ENCODE peak calls at places on chromosomes 12 and 14, in four cellular contexts. Z is GM23338, T is body of pancreas, A is cardiac muscle cell. Y is an unnamed sample.

GRCh38 chr12:32502693-32503510 is 103.5 kb downstream of the FGD4 start:
- DNase-seq in Z (peak; percentile 43), T (peak; percentile 34), A (peak; percentile 91), Y (no peak)

GRCh38 chr14:92798811-92799210 is 4.7 kb downstream of the GOLGA5 start:
- DNase-seq in Z (no peak), T (no peak), A (no peak), Y (no peak)

GRCh38 chr12:88237954-88238353 is 95.8 kb downstream of the TMTC3 start:
- DNase-seq in Z (no peak), T (no peak), A (peak; percentile 44), Y (no peak)

GRCh38 chr12:88235183-88235833 is 93.2 kb downstream of the TMTC3 start:
- DNase-seq in Z (no peak), T (no peak), A (no peak), Y (no peak)

GRCh38 chr14:35362911-35363374 is 41.6 kb downstream of the NFKBIA start:
- DNase-seq in Z (no peak), T (no peak), A (peak; percentile 68), Y (no peak)

GRCh38 chr12:105205322-105206048 is 30.5 kb downstream of the APPL2 start:
- DNase-seq in Z (no peak), T (peak; percentile 74), A (no peak), Y (no peak)

GRCh38 chr14:56888274-56888673 is 78.0 kb upstream of the OTX2 start:
- DNase-seq in Z (peak; percentile 58), T (no peak), A (no peak), Y (no peak)

GRCh38 chr12:40031965-40032364 is 73.9 kb downstream of the SLC2A13 start:
- DNase-seq in Z (no peak), T (peak; percentile 28), A (no peak), Y (no peak)

GRCh38 chr12:39807043-39807442 is 187.4 kb upstream of the ABCD2 start:
- DNase-seq in Z (peak; percentile 77), T (no peak), A (peak; percentile 45), Y (no peak)

GRCh38 chr12:111838353-111838752 is 3.7 kb upstream of the MAPKAPK5 start:
- DNase-seq in Z (no peak), T (no peak), A (no peak), Y (no peak)

GRCh38 chr14:90557516-90557915 is 160.7 kb downstream of the CALM1 start:
- DNase-seq in Z (no peak), T (no peak), A (no peak), Y (no peak)

GRCh38 chr14:92880851-92881250 is 42.1 kb upstream of the CHGA start:
- DNase-seq in Z (peak; percentile 90), T (peak; percentile 53), A (peak; percentile 65), Y (no peak)

GRCh38 chr12:25372969-25373368 is 122.2 kb upstream of the KRAS start:
- DNase-seq in Z (no peak), T (no peak), A (no peak), Y (no peak)

GRCh38 chr14:96497586-96497985 is 4.6 kb upstream of the PAPOLA start:
- DNase-seq in Z (no peak), T (no peak), A (no peak), Y (no peak)

GRCh38 chr14:51942971-51943370 is 46.4 kb upstream of the RTRAF start:
- DNase-seq in Z (no peak), T (no peak), A (no peak), Y (no peak)

GRCh38 chr14:100871234-100872186 is 32.0 kb downstream of the RTL1 start:
- DNase-seq in Z (no peak), T (no peak), A (no peak), Y (no peak)

GRCh38 chr14:77151245-77151644 is 9.7 kb upstream of the ZDHHC22 start:
- DNase-seq in Z (peak; percentile 89), T (no peak), A (peak; percentile 33), Y (no peak)

GRCh38 chr12:62763319-62763718 is 171.6 kb downstream of the PPM1H start:
- DNase-seq in Z (no peak), T (no peak), A (no peak), Y (no peak)

GRCh38 chr12:12282761-12283160 is 15.9 kb upstream of the LRP6 start:
- DNase-seq in Z (no peak), T (no peak), A (peak; percentile 76), Y (no peak)

GRCh38 chr14:88613552-88614010 is 50.7 kb downstream of the ZC3H14 start:
- DNase-seq in Z (no peak), T (peak; percentile 71), A (peak; percentile 48), Y (no peak)

GRCh38 chr12:121801601-121802484 is 2.0 kb upstream of the SETD1B start:
- DNase-seq in Z (peak; percentile 58), T (no peak), A (peak; percentile 77), Y (no peak)

GRCh38 chr14:93788557-93789365 is 476 bp upstream of the PRIMA1 start:
- DNase-seq in Z (peak; percentile 78), T (no peak), A (peak; percentile 2), Y (no peak)

GRCh38 chr12:48946206-48946605 is 11.1 kb downstream of the ARF3 start:
- DNase-seq in Z (no peak), T (no peak), A (peak; percentile 27), Y (no peak)

DNA sequence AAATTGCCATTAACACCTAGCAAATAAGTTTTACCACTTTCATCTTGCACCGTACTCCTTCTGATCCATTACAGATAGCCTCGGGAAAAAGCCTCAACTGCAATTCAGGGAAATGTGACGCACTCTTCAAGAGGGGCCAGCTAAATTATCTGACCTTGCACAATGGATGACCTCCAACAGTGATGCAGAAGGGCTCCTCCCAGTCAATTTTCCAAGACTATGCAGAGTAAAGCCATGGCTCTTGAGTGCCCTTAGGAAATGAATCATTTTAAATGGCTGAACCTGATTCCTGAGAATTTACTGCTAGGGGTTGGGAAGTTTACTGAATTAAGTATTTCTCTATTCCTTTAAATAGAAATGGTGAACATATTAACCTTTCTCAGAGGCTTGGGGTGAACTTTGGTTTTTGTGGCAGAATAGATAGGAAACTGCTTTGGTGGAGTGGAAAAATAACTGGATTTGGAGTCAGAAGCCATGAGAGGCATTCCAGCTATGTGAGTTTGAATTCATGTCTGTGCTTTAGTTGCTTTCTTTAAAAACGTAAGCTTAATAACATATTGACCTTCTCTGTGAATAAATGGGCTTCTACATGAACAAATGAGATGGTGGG is 64.8 kb upstream of the OVCH1 start:
- DNase-seq in Z (no peak), T (peak; percentile 14), A (peak; percentile 82), Y (no peak)
- H3K27ac ChIP-seq in Z (no peak overlapping the region), T (no peak overlapping the region), A (no peak overlapping the region), Y (no peak overlapping the region)

DNA sequence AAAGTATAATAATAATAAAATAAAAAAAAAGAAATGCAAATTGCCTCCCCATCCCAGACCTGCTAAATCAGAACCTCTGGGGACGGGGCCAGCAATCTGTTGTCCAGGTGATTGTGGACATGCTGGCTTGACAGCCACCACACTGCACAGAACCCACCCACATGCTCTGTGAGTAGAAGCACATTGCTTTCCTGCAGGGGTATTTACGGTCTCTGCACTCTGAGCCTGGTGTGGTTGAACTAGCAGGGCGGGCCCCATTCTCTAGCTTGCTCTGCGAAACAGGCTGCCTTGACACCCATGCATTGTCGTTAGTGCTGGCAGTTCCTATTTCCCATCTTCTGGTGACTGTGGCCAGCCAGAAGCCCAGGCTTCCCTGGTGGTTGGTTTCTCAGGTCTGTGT is 24.5 kb downstream of the PRMT8 start:
- DNase-seq in Z (no peak), T (no peak), A (no peak), Y (no peak)
- H3K27me3 ChIP-seq in Z (no peaks in the 10 kb centered on the region), T (no peaks in the 10 kb centered on the region), A (no peaks in the 10 kb centered on the region), Y (peaks cover 5% of the 10 kb centered on the region)

DNA sequence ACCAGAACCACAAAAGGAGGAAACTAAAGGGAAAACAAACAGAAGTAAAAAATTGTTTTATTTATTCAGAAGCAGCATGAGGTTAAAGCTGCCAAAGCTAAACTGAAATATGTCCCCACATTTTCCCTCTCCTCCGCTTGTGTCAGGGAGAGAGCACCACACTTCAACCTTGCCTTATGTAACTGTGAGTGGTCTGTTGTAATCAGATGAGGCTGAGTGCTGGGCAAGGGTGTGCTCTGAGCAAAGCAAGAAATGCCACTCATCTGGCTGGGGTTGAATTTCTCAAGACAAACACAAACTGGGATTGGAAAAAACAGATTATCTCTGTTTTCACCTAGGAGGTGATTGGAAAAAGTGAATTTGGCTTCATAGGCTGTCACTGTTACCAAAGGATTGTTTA is 12.2 kb downstream of the CAPZA3 start:
- DNase-seq in Z (peak; percentile 14), T (no peak), A (peak; percentile 56), Y (no peak)
- H3K4me1 ChIP-seq in Z (peaks cover 41% of the 10 kb centered on the region), T (no peaks in the 10 kb centered on the region), A (peaks cover 66% of the 10 kb centered on the region), Y (no peaks in the 10 kb centered on the region)

DNA sequence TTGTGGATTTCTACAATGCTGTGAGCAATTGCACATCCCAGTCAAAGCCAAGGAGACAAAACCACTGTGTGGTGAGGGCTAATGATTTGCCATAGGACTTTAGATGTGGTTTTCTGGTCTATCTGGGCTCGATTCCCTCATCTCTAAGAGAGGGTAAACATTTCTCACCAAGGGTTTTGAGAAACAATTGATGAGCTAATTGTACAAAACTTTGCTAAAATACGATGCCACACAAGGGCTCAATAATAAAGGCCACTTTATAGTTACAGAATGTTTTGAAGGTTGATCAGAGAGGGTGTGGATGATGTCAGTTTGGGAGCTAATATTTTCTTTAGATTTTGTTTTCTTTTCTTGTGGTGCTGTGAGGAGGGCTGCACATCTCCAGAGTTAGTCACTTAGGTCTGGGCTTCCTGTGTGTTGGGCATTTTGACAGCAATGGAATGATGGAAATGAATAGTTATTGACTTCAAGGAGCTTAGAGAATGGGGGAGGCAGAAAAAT is 60.8 kb upstream of the SLC38A4 start:
- DNase-seq in Z (no peak), T (no peak), A (no peak), Y (no peak)
- H3K27ac ChIP-seq in Z (no peak overlapping the region), T (no peak overlapping the region), A (no peak overlapping the region), Y (no peak overlapping the region)

DNA sequence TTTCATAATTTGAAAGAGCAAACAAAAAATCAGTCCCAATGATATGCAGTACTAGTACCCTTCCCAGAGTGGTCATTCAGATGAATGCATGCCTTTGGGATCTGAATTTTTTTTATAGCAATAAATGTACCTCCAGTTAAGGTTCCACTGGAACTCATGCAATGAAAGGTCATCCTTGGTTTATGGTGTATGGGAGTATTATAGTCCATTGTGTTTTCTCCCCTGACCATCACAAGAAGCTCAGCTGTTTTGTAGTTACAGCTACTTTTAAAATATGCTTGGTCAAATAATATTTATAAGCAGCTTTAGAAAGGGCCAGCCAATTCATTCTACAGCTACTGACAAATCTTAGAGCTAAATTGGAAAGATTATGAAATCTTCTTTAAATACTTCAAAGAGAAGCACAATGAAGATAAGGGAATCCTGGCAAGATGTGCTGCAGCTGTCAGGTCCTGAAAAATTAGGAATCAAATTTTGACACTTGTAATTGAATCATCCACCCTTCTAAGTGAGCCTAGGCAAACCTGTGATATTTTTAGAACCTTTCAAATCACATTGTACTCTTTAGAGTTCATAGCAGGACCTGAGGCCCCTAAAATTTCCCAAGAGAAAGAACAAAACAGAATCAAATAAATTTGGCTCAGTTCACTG is 46.5 kb downstream of the IFT81 start:
- DNase-seq in Z (no peak), T (no peak), A (no peak), Y (no peak)
- H3K27me3 ChIP-seq in Z (no peaks in the 10 kb centered on the region), T (no peaks in the 10 kb centered on the region), A (no peaks in the 10 kb centered on the region), Y (no peaks in the 10 kb centered on the region)

Y was measured in effector memory CD4-positive, alpha-beta T cell.